ENCODE peak calls at places on chromosomes 11 and 22, in nine cellular contexts. Y, W, K, C, O, U, J, E and T are unnamed samples.

GRCh38 chr11:126282742-126283591 is at the start of gene TIRAP:
- DNase-seq in W (peak; percentile 46), E (peak; percentile 69), U (peak; percentile 86), J (peak; percentile 77), C (peak; percentile 71), K (peak; percentile 75), O (peak; percentile 45), Y (peak; percentile 42), T (peak; percentile 78)

GRCh38 chr11:66855574-66856495 is 1.0 kb upstream of the LRFN4 start:
- DNase-seq in C (peak; percentile 94), Y (peak; percentile 84), E (peak; percentile 93), O (peak; percentile 90), U (peak; percentile 96), J (peak; percentile 96), W (peak; percentile 87), K (peak; percentile 91), T (peak; percentile 96)

GRCh38 chr11:120135838-120136237 is 2.1 kb downstream of the TRIM29 start:
- DNase-seq in J (no peak), O (peak; percentile 4), K (no peak), E (peak; percentile 3), C (no peak), W (no peak), U (no peak), Y (no peak), T (no peak)

GRCh38 chr11:21511835-21512440 is 680.9 kb upstream of the ANO5 start:
- DNase-seq in O (no peak), Y (no peak), C (peak; percentile 70), K (no peak), W (peak; percentile 77), J (peak; percentile 7), U (no peak), E (no peak), T (peak; percentile 67)

GRCh38 chr22:40218723-40219294 is 41.1 kb downstream of the TNRC6B start:
- DNase-seq in Y (peak; percentile 31), K (no peak), U (no peak), O (no peak), C (no peak), W (no peak), E (no peak), J (no peak), T (no peak)

GRCh38 chr22:35631597-35631996 is 14.5 kb upstream of the MB start:
- DNase-seq in O (no peak), W (peak; percentile 81), Y (no peak), E (no peak), U (peak; percentile 65), K (no peak), C (peak; percentile 62), J (no peak), T (peak; percentile 83)

GRCh38 chr22:46833228-46833627 is 70.8 kb downstream of the TBC1D22A start:
- DNase-seq in C (peak; percentile 68), O (no peak), U (no peak), J (no peak), Y (peak; percentile 25), E (no peak), W (peak; percentile 44), K (no peak), T (no peak)

GRCh38 chr22:22460635-22461034 is 47.9 kb downstream of the ZNF280B start:
- DNase-seq in E (no peak), U (no peak), J (no peak), O (no peak), W (peak; percentile 11), K (no peak), C (no peak), Y (no peak), T (no peak)

GRCh38 chr11:75261474-75261847 is 20.9 kb downstream of the TPBGL start:
- DNase-seq in C (no peak), K (no peak), O (no peak), J (no peak), W (no peak), U (peak; percentile 62), Y (no peak), E (no peak), T (no peak)

GRCh38 chr11:127225619-127226018 is 225.0 kb upstream of the KIRREL3 start:
- DNase-seq in U (no peak), C (no peak), J (no peak), E (no peak), W (no peak), K (no peak), Y (no peak), O (no peak), T (no peak)

GRCh38 chr22:17106161-17106784 is 14.9 kb downstream of the TMEM121B start:
- DNase-seq in C (no peak), K (no peak), E (no peak), O (no peak), J (no peak), U (peak; percentile 56), Y (no peak), W (no peak), T (no peak)

GRCh38 chr11:72924568-72925190 is 110.5 kb downstream of the ATG16L2 start:
- DNase-seq in K (no peak), C (peak; percentile 10), Y (peak; percentile 57), U (no peak), O (no peak), W (peak; percentile 43), J (no peak), E (no peak), T (no peak)

GRCh38 chr22:46108564-46109473 is 41.5 kb upstream of the PPARA start:
- DNase-seq in Y (peak; percentile 23), W (peak; percentile 73), K (no peak), O (no peak), E (peak; percentile 72), C (peak; percentile 80), J (peak; percentile 75), U (peak; percentile 87), T (peak; percentile 85)

GRCh38 chr22:32322986-32323385 is 34.7 kb upstream of the RFPL3 start:
- DNase-seq in C (no peak), O (no peak), E (no peak), W (no peak), U (no peak), J (no peak), Y (no peak), K (no peak), T (no peak)
- H3K27ac ChIP-seq in C (no peak overlapping the region), O (no peak overlapping the region), E (no peak overlapping the region), W (no peak overlapping the region), U (no peak overlapping the region), J (no peak overlapping the region), Y (no peak overlapping the region), K (no peak overlapping the region), T (no peak overlapping the region)

GRCh38 chr11:128886401-128887119 is 4.6 kb upstream of the KCNJ5 start:
- DNase-seq in C (peak; percentile 84), E (no peak), U (no peak), K (no peak), J (no peak), W (peak; percentile 24), O (no peak), Y (no peak), T (peak; percentile 57)
- TF ChIP-seq CTCF in C (peak; percentile 23), E (no peak), U (no peak), K (no peak), J (no peak), W (no peak), O (no peak), Y (peak; percentile 21), T (peak; percentile 27)

GRCh38 chr22:33038836-33039235 is 19.3 kb downstream of the SYN3 start:
- DNase-seq in Y (no peak), J (no peak), O (no peak), E (no peak), U (no peak), C (no peak), K (no peak), W (no peak), T (no peak)

GRCh38 chr22:33035276-33035863 is 22.8 kb downstream of the SYN3 start:
- DNase-seq in J (no peak), K (no peak), C (no peak), E (no peak), Y (no peak), O (no peak), U (no peak), W (no peak), T (peak; percentile 13)

GRCh38 chr22:33038131-33038772 is 19.9 kb downstream of the SYN3 start:
- DNase-seq in E (no peak), J (no peak), W (no peak), O (no peak), Y (no peak), C (peak; percentile 7), U (no peak), K (no peak), T (no peak)

GRCh38 chr22:33034753-33035152 is 23.4 kb downstream of the SYN3 start:
- DNase-seq in Y (no peak), W (no peak), E (no peak), O (no peak), U (no peak), C (peak; percentile 25), K (no peak), J (no peak), T (no peak)

DNA sequence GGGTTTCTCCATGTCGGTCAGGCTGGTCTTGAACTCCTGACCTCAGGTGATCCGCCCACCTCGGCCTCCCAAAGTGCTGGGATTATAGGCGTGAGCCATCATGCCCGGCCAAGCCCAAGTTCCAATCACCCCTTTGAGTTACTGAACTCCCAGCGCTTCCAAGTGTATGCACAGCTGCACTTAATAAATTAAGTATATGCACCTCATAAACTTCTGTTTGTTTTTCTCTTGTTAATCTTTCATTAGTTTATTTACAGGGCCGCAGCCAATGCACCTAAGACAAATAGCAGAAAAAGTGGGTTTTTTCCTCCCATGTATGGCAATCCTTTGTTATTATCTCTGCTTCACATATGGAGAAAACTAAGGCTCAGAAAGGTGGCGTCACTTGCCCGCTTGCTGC is 21.3 kb downstream of the SYN3 start:
- DNase-seq in J (no peak), O (no peak), C (no peak), Y (no peak), K (no peak), E (no peak), U (no peak), W (no peak), T (no peak)
- TF ChIP-seq POLR2A in J (no peak), O (no peak), C (no peak), Y (no peak), K (no peak), E (no peak), U (no peak), W (no peak), T (no peak)

GRCh38 chr22:31045900-31046587 is 35.1 kb upstream of the SMTN start:
- DNase-seq in Y (no peak), O (no peak), J (no peak), U (peak; percentile 56), W (no peak), C (no peak), E (no peak), K (no peak), T (no peak)

GRCh38 chr22:31048570-31048969 is 32.5 kb upstream of the SMTN start:
- DNase-seq in Y (no peak), C (no peak), W (no peak), U (peak; percentile 27), J (no peak), O (no peak), E (no peak), K (no peak), T (no peak)

GRCh38 chr22:31040542-31041398 is 40.3 kb upstream of the SMTN start:
- DNase-seq in K (no peak), J (no peak), C (no peak), O (no peak), Y (no peak), U (peak; percentile 67), E (no peak), W (no peak), T (no peak)

GRCh38 chr22:31046591-31047226 is 34.4 kb upstream of the SMTN start:
- DNase-seq in U (peak; percentile 86), E (peak; percentile 67), O (peak; percentile 23), K (peak; percentile 62), Y (peak; percentile 13), W (no peak), C (peak; percentile 47), J (peak; percentile 91), T (peak; percentile 73)

GRCh38 chr22:31044262-31044861 is 36.8 kb upstream of the SMTN start:
- DNase-seq in K (peak; percentile 87), Y (peak; percentile 74), C (peak; percentile 42), W (no peak), O (peak; percentile 39), J (peak; percentile 70), U (peak; percentile 93), E (peak; percentile 89), T (peak; percentile 56)
- H3K27ac ChIP-seq in K (peak overlapping the region; percentile 76), Y (peak overlapping the region; percentile 74), C (no peak overlapping the region), W (no peak overlapping the region), O (peak overlapping the region; percentile 57), J (peak overlapping the region; percentile 84), U (peak overlapping the region; percentile 79), E (peak overlapping the region; percentile 90), T (peak overlapping the region; percentile 76)